ENCODE peak calls at places on chromosomes 2 and 18, in nine cellular contexts. One of them, this sample, is unnamed.

GRCh38 chr18:986071-986470 is 81.4 kb downstream of the ADCYAP1 start:
- DNase-seq in RWPE1: no peak
- DNase-seq in cardiac fibroblast: no peak
- DNase-seq in head of caudate nucleus: no peak
- DNase-seq in psoas muscle: no peak
- DNase-seq in stromal cell of bone marrow: no peak
- DNase-seq in stimulated activated CD4-positive, alpha-beta T cell treated with anti-CD3 and anti-CD28 coated beads, Interleukin-15, amount 100 ng/mL, for 48 hours: no peak
- DNase-seq in NCI-H226: no peak
- DNase-seq in stimulated activated naive CD4-positive, alpha-beta T cell: no peak
- DNase-seq in this sample: no peak

GRCh38 chr2:195658541-195658890 is 1.5 kb downstream of the SLC39A10 start:
- DNase-seq in RWPE1: peak; percentile 53
- DNase-seq in cardiac fibroblast: peak; percentile 86
- DNase-seq in head of caudate nucleus: no peak
- DNase-seq in psoas muscle: no peak
- DNase-seq in stromal cell of bone marrow: peak; percentile 31
- DNase-seq in stimulated activated CD4-positive, alpha-beta T cell treated with anti-CD3 and anti-CD28 coated beads, Interleukin-15, amount 100 ng/mL, for 48 hours: no peak
- DNase-seq in NCI-H226: peak; percentile 77
- DNase-seq in stimulated activated naive CD4-positive, alpha-beta T cell: peak; percentile 56
- DNase-seq in this sample: no peak

GRCh38 chr18:47929681-47930085 is 776 bp downstream of the SMAD2 start:
- DNase-seq in RWPE1: no peak
- DNase-seq in cardiac fibroblast: peak; percentile 65
- DNase-seq in head of caudate nucleus: no peak
- DNase-seq in psoas muscle: no peak
- DNase-seq in stromal cell of bone marrow: peak; percentile 13
- DNase-seq in stimulated activated CD4-positive, alpha-beta T cell treated with anti-CD3 and anti-CD28 coated beads, Interleukin-15, amount 100 ng/mL, for 48 hours: no peak
- DNase-seq in NCI-H226: peak; percentile 21
- DNase-seq in stimulated activated naive CD4-positive, alpha-beta T cell: peak; percentile 55
- DNase-seq in this sample: no peak

GRCh38 chr2:118846667-118847446 is 591 bp downstream of the EN1 start:
- DNase-seq in RWPE1: no peak
- DNase-seq in cardiac fibroblast: no peak
- DNase-seq in head of caudate nucleus: no peak
- DNase-seq in psoas muscle: no peak
- DNase-seq in stromal cell of bone marrow: no peak
- DNase-seq in stimulated activated CD4-positive, alpha-beta T cell treated with anti-CD3 and anti-CD28 coated beads, Interleukin-15, amount 100 ng/mL, for 48 hours: no peak
- DNase-seq in NCI-H226: no peak
- DNase-seq in stimulated activated naive CD4-positive, alpha-beta T cell: no peak
- DNase-seq in this sample: no peak

GRCh38 chr2:132412021-132412420 is 4.6 kb upstream of the GPR39 start:
- DNase-seq in RWPE1: no peak
- DNase-seq in cardiac fibroblast: no peak
- DNase-seq in head of caudate nucleus: no peak
- DNase-seq in psoas muscle: no peak
- DNase-seq in stromal cell of bone marrow: no peak
- DNase-seq in stimulated activated CD4-positive, alpha-beta T cell treated with anti-CD3 and anti-CD28 coated beads, Interleukin-15, amount 100 ng/mL, for 48 hours: no peak
- DNase-seq in NCI-H226: no peak
- DNase-seq in stimulated activated naive CD4-positive, alpha-beta T cell: no peak
- DNase-seq in this sample: no peak

GRCh38 chr2:72293620-72294019 is 146.0 kb upstream of the CYP26B1 start:
- DNase-seq in RWPE1: peak; percentile 16
- DNase-seq in cardiac fibroblast: peak; percentile 43
- DNase-seq in head of caudate nucleus: no peak
- DNase-seq in psoas muscle: no peak
- DNase-seq in stromal cell of bone marrow: peak; percentile 32
- DNase-seq in stimulated activated CD4-positive, alpha-beta T cell treated with anti-CD3 and anti-CD28 coated beads, Interleukin-15, amount 100 ng/mL, for 48 hours: no peak
- DNase-seq in NCI-H226: peak; percentile 11
- DNase-seq in stimulated activated naive CD4-positive, alpha-beta T cell: no peak
- DNase-seq in this sample: no peak

GRCh38 chr2:216066255-216066654 is 15.4 kb downstream of the PECR start:
- DNase-seq in RWPE1: no peak
- DNase-seq in cardiac fibroblast: peak; percentile 63
- DNase-seq in head of caudate nucleus: no peak
- DNase-seq in psoas muscle: no peak
- DNase-seq in stromal cell of bone marrow: no peak
- DNase-seq in stimulated activated CD4-positive, alpha-beta T cell treated with anti-CD3 and anti-CD28 coated beads, Interleukin-15, amount 100 ng/mL, for 48 hours: no peak
- DNase-seq in NCI-H226: peak; percentile 56
- DNase-seq in stimulated activated naive CD4-positive, alpha-beta T cell: no peak
- DNase-seq in this sample: no peak

GRCh38 chr2:30336978-30337841 is 105.9 kb downstream of the LBH start:
- DNase-seq in RWPE1: no peak
- DNase-seq in cardiac fibroblast: no peak
- DNase-seq in head of caudate nucleus: no peak
- DNase-seq in psoas muscle: no peak
- DNase-seq in stromal cell of bone marrow: no peak
- DNase-seq in stimulated activated CD4-positive, alpha-beta T cell treated with anti-CD3 and anti-CD28 coated beads, Interleukin-15, amount 100 ng/mL, for 48 hours: no peak
- DNase-seq in NCI-H226: no peak
- DNase-seq in stimulated activated naive CD4-positive, alpha-beta T cell: peak; percentile 68
- DNase-seq in this sample: no peak

GRCh38 chr2:159518321-159519005 is 97.9 kb downstream of the BAZ2B start:
- DNase-seq in RWPE1: peak; percentile 8
- DNase-seq in cardiac fibroblast: no peak
- DNase-seq in head of caudate nucleus: no peak
- DNase-seq in psoas muscle: no peak
- DNase-seq in stromal cell of bone marrow: no peak
- DNase-seq in stimulated activated CD4-positive, alpha-beta T cell treated with anti-CD3 and anti-CD28 coated beads, Interleukin-15, amount 100 ng/mL, for 48 hours: no peak
- DNase-seq in NCI-H226: no peak
- DNase-seq in stimulated activated naive CD4-positive, alpha-beta T cell: no peak
- DNase-seq in this sample: no peak

GRCh38 chr2:112187805-112188596 is 49.8 kb downstream of the FBLN7 start:
- DNase-seq in RWPE1: peak; percentile 55
- DNase-seq in cardiac fibroblast: peak; percentile 18
- DNase-seq in head of caudate nucleus: no peak
- DNase-seq in psoas muscle: no peak
- DNase-seq in stromal cell of bone marrow: no peak
- DNase-seq in stimulated activated CD4-positive, alpha-beta T cell treated with anti-CD3 and anti-CD28 coated beads, Interleukin-15, amount 100 ng/mL, for 48 hours: peak; percentile 85
- DNase-seq in NCI-H226: no peak
- DNase-seq in stimulated activated naive CD4-positive, alpha-beta T cell: peak; percentile 87
- DNase-seq in this sample: peak; percentile 44

GRCh38 chr2:29187926-29188325 is 72.7 kb downstream of the CLIP4 start:
- DNase-seq in RWPE1: no peak
- DNase-seq in cardiac fibroblast: peak; percentile 16
- DNase-seq in head of caudate nucleus: no peak
- DNase-seq in psoas muscle: no peak
- DNase-seq in stromal cell of bone marrow: peak; percentile 8
- DNase-seq in stimulated activated CD4-positive, alpha-beta T cell treated with anti-CD3 and anti-CD28 coated beads, Interleukin-15, amount 100 ng/mL, for 48 hours: no peak
- DNase-seq in NCI-H226: no peak
- DNase-seq in stimulated activated naive CD4-positive, alpha-beta T cell: no peak
- DNase-seq in this sample: no peak

GRCh38 chr2:96116424-96116878 is at the start of gene ADRA2B:
- DNase-seq in RWPE1: peak; percentile 74
- DNase-seq in cardiac fibroblast: peak; percentile 34
- DNase-seq in head of caudate nucleus: no peak
- DNase-seq in psoas muscle: peak; percentile 60
- DNase-seq in stromal cell of bone marrow: no peak
- DNase-seq in stimulated activated CD4-positive, alpha-beta T cell treated with anti-CD3 and anti-CD28 coated beads, Interleukin-15, amount 100 ng/mL, for 48 hours: peak; percentile 48
- DNase-seq in NCI-H226: peak; percentile 62
- DNase-seq in stimulated activated naive CD4-positive, alpha-beta T cell: peak; percentile 74
- DNase-seq in this sample: peak; percentile 67

GRCh38 chr2:120383631-120384477 is 37.9 kb downstream of the INHBB start:
- DNase-seq in RWPE1: no peak
- DNase-seq in cardiac fibroblast: no peak
- DNase-seq in head of caudate nucleus: no peak
- DNase-seq in psoas muscle: no peak
- DNase-seq in stromal cell of bone marrow: no peak
- DNase-seq in stimulated activated CD4-positive, alpha-beta T cell treated with anti-CD3 and anti-CD28 coated beads, Interleukin-15, amount 100 ng/mL, for 48 hours: no peak
- DNase-seq in NCI-H226: no peak
- DNase-seq in stimulated activated naive CD4-positive, alpha-beta T cell: no peak
- DNase-seq in this sample: no peak

GRCh38 chr2:134448650-134449049 is 194.8 kb downstream of the MGAT5 start:
- DNase-seq in RWPE1: no peak
- DNase-seq in cardiac fibroblast: no peak
- DNase-seq in head of caudate nucleus: no peak
- DNase-seq in psoas muscle: no peak
- DNase-seq in stromal cell of bone marrow: no peak
- DNase-seq in stimulated activated CD4-positive, alpha-beta T cell treated with anti-CD3 and anti-CD28 coated beads, Interleukin-15, amount 100 ng/mL, for 48 hours: no peak
- DNase-seq in NCI-H226: no peak
- DNase-seq in stimulated activated naive CD4-positive, alpha-beta T cell: no peak
- DNase-seq in this sample: no peak

GRCh38 chr2:234881413-234882241 is 70.2 kb upstream of the SH3BP4 start:
- DNase-seq in RWPE1: peak; percentile 98
- DNase-seq in cardiac fibroblast: peak; percentile 96
- DNase-seq in head of caudate nucleus: peak; percentile 88
- DNase-seq in psoas muscle: peak; percentile 81
- DNase-seq in stromal cell of bone marrow: peak; percentile 74
- DNase-seq in stimulated activated CD4-positive, alpha-beta T cell treated with anti-CD3 and anti-CD28 coated beads, Interleukin-15, amount 100 ng/mL, for 48 hours: peak; percentile 52
- DNase-seq in NCI-H226: peak; percentile 90
- DNase-seq in stimulated activated naive CD4-positive, alpha-beta T cell: no peak
- DNase-seq in this sample: peak; percentile 3

GRCh38 chr2:121902616-121903015 is 147.2 kb downstream of the TSN start:
- DNase-seq in RWPE1: no peak
- DNase-seq in cardiac fibroblast: no peak
- DNase-seq in head of caudate nucleus: no peak
- DNase-seq in psoas muscle: no peak
- DNase-seq in stromal cell of bone marrow: no peak
- DNase-seq in stimulated activated CD4-positive, alpha-beta T cell treated with anti-CD3 and anti-CD28 coated beads, Interleukin-15, amount 100 ng/mL, for 48 hours: no peak
- DNase-seq in NCI-H226: no peak
- DNase-seq in stimulated activated naive CD4-positive, alpha-beta T cell: no peak
- DNase-seq in this sample: no peak

GRCh38 chr2:220687231-220687843 is 884.8 kb downstream of the EPHA4 start:
- DNase-seq in RWPE1: peak; percentile 42
- DNase-seq in cardiac fibroblast: peak; percentile 68
- DNase-seq in head of caudate nucleus: peak; percentile 50
- DNase-seq in psoas muscle: peak; percentile 64
- DNase-seq in stromal cell of bone marrow: peak; percentile 64
- DNase-seq in stimulated activated CD4-positive, alpha-beta T cell treated with anti-CD3 and anti-CD28 coated beads, Interleukin-15, amount 100 ng/mL, for 48 hours: peak; percentile 30
- DNase-seq in NCI-H226: peak; percentile 58
- DNase-seq in stimulated activated naive CD4-positive, alpha-beta T cell: peak; percentile 47
- DNase-seq in this sample: peak; percentile 8

GRCh38 chr18:2559249-2559648 is 12.1 kb downstream of the METTL4 start:
- DNase-seq in RWPE1: no peak
- DNase-seq in cardiac fibroblast: no peak
- DNase-seq in head of caudate nucleus: no peak
- DNase-seq in psoas muscle: no peak
- DNase-seq in stromal cell of bone marrow: no peak
- DNase-seq in stimulated activated CD4-positive, alpha-beta T cell treated with anti-CD3 and anti-CD28 coated beads, Interleukin-15, amount 100 ng/mL, for 48 hours: no peak
- DNase-seq in NCI-H226: no peak
- DNase-seq in stimulated activated naive CD4-positive, alpha-beta T cell: no peak
- DNase-seq in this sample: no peak

GRCh38 chr2:80515961-80516360 is 211.4 kb upstream of the LRRTM1 start:
- DNase-seq in RWPE1: no peak
- DNase-seq in cardiac fibroblast: no peak
- DNase-seq in head of caudate nucleus: no peak
- DNase-seq in psoas muscle: no peak
- DNase-seq in stromal cell of bone marrow: no peak
- DNase-seq in stimulated activated CD4-positive, alpha-beta T cell treated with anti-CD3 and anti-CD28 coated beads, Interleukin-15, amount 100 ng/mL, for 48 hours: no peak
- DNase-seq in NCI-H226: no peak
- DNase-seq in stimulated activated naive CD4-positive, alpha-beta T cell: no peak
- DNase-seq in this sample: no peak

GRCh38 chr2:206084870-206085741 is 868 bp downstream of the INO80D start:
- DNase-seq in RWPE1: no peak
- DNase-seq in cardiac fibroblast: peak; percentile 28
- DNase-seq in head of caudate nucleus: no peak
- DNase-seq in psoas muscle: peak; percentile 47
- DNase-seq in stromal cell of bone marrow: no peak
- DNase-seq in stimulated activated CD4-positive, alpha-beta T cell treated with anti-CD3 and anti-CD28 coated beads, Interleukin-15, amount 100 ng/mL, for 48 hours: no peak
- DNase-seq in NCI-H226: peak; percentile 1
- DNase-seq in stimulated activated naive CD4-positive, alpha-beta T cell: peak; percentile 82
- DNase-seq in this sample: peak; percentile 20

This sample was measured in effector CD8-positive, alpha-beta T cell.